ENCODE peak calls at places on chromosomes 1 and 21, in seven cellular contexts. Z is prostate gland; M is mesenteric fat pad; X is posterior cingulate gyrus; B is T-cell; O is activated naive CD4-positive, alpha-beta T cell; S is HS-5. F is an unnamed sample.

GRCh38 chr1:235079443-235079967 is 49.1 kb downstream of the TOMM20 start:
- DNase-seq in Z (peak; percentile 84), M (no peak), X (no peak), B (no peak), O (no peak), S (no peak), F (no peak)

GRCh38 chr1:76833151-76833550 is 34.1 kb upstream of the ST6GALNAC5 start:
- DNase-seq in Z (no peak), M (no peak), X (no peak), B (no peak), O (no peak), S (no peak), F (no peak)

GRCh38 chr1:239421810-239422209 is 35.4 kb downstream of the CHRM3 start:
- DNase-seq in Z (no peak), M (no peak), X (no peak), B (no peak), O (no peak), S (no peak), F (no peak)

GRCh38 chr1:162373541-162374375 is 2.9 kb downstream of the SPATA46 start:
- DNase-seq in Z (no peak), M (peak; percentile 81), X (no peak), B (no peak), O (no peak), S (peak; percentile 67), F (no peak)

GRCh38 chr1:94887603-94888171 is 39.2 kb downstream of the CNN3 start:
- DNase-seq in Z (no peak), M (no peak), X (no peak), B (no peak), O (no peak), S (no peak), F (no peak)

GRCh38 chr1:218983848-218984247 is 189.8 kb upstream of the LYPLAL1 start:
- DNase-seq in Z (no peak), M (no peak), X (no peak), B (no peak), O (no peak), S (no peak), F (no peak)

GRCh38 chr1:200962631-200963030 is 60.9 kb downstream of the KIF21B start:
- DNase-seq in Z (no peak), M (peak; percentile 39), X (no peak), B (no peak), O (no peak), S (no peak), F (no peak)

GRCh38 chr1:216247937-216248336 is 175.3 kb downstream of the USH2A start:
- DNase-seq in Z (no peak), M (no peak), X (no peak), B (no peak), O (no peak), S (no peak), F (no peak)

GRCh38 chr1:54571803-54572202 is 23.8 kb downstream of the ACOT11 start:
- DNase-seq in Z (no peak), M (no peak), X (no peak), B (no peak), O (no peak), S (no peak), F (no peak)

GRCh38 chr1:168373869-168374268 is 93.2 kb downstream of the TBX19 start:
- DNase-seq in Z (no peak), M (no peak), X (peak; percentile 52), B (no peak), O (no peak), S (no peak), F (no peak)

GRCh38 chr21:38774152-38774551 is 31.6 kb upstream of the ETS2 start:
- DNase-seq in Z (no peak), M (no peak), X (no peak), B (no peak), O (no peak), S (no peak), F (no peak)

GRCh38 chr1:6342031-6342430 is 51.5 kb downstream of the ACOT7 start:
- DNase-seq in Z (no peak), M (no peak), X (no peak), B (no peak), O (no peak), S (no peak), F (no peak)

GRCh38 chr21:27532081-27532480 is 565.2 kb upstream of the ADAMTS5 start:
- DNase-seq in Z (no peak), M (no peak), X (no peak), B (no peak), O (no peak), S (peak; percentile 61), F (no peak)

GRCh38 chr1:66478116-66478515 is 55.8 kb upstream of the SGIP1 start:
- DNase-seq in Z (no peak), M (no peak), X (no peak), B (no peak), O (no peak), S (no peak), F (no peak)

GRCh38 chr1:233010164-233010563 is 59.8 kb downstream of the NTPCR start:
- DNase-seq in Z (no peak), M (no peak), X (no peak), B (no peak), O (no peak), S (no peak), F (no peak)

GRCh38 chr1:149849947-149850360 is 49.4 kb upstream of the BOLA1 start:
- DNase-seq in Z (peak; percentile 3), M (no peak), X (no peak), B (no peak), O (no peak), S (no peak), F (no peak)

GRCh38 chr1:236608930-236609726 is 4.8 kb upstream of the HEATR1 start:
- DNase-seq in Z (no peak), M (no peak), X (no peak), B (no peak), O (no peak), S (peak; percentile 43), F (peak; percentile 75)

GRCh38 chr1:183884512-183884911 is 79.6 kb downstream of the RGL1 start:
- DNase-seq in Z (no peak), M (no peak), X (no peak), B (no peak), O (no peak), S (no peak), F (no peak)

GRCh38 chr21:45139473-45139872 is 65.1 kb downstream of the ADARB1 start:
- DNase-seq in Z (no peak), M (no peak), X (no peak), B (no peak), O (no peak), S (no peak), F (no peak)

GRCh38 chr1:145961425-145962156 is 2.8 kb downstream of the ANKRD34A start:
- DNase-seq in Z (no peak), M (peak; percentile 86), X (peak; percentile 55), B (peak; percentile 29), O (peak; percentile 29), S (no peak), F (no peak)

GRCh38 chr1:161119379-161120061 is 1.6 kb downstream of the NIT1 start:
- DNase-seq in Z (no peak), M (peak; percentile 28), X (no peak), B (peak; percentile 56), O (peak; percentile 15), S (no peak), F (no peak)

GRCh38 chr1:50929376-50929958 is 30.6 kb downstream of the FAF1 start:
- DNase-seq in Z (no peak), M (no peak), X (no peak), B (no peak), O (no peak), S (peak; percentile 11), F (no peak)

GRCh38 chr1:30652151-30652915 is 71.1 kb downstream of the MATN1 start:
- DNase-seq in Z (no peak), M (no peak), X (no peak), B (no peak), O (no peak), S (no peak), F (no peak)

GRCh38 chr1:36884029-36884701 is 150.2 kb downstream of the GRIK3 start:
- DNase-seq in Z (peak; percentile 1), M (peak; percentile 45), X (no peak), B (no peak), O (no peak), S (no peak), F (no peak)

GRCh38 chr1:1959840-1960479 is 40.9 kb upstream of the TMEM52 start:
- DNase-seq in Z (peak; percentile 81), M (no peak), X (peak; percentile 68), B (peak; percentile 50), O (peak; percentile 61), S (no peak), F (peak; percentile 80)

GRCh38 chr1:11740258-11741192 is 4.6 kb downstream of the AGTRAP start:
- DNase-seq in Z (no peak), M (no peak), X (no peak), B (no peak), O (no peak), S (no peak), F (no peak)

GRCh38 chr1:234512376-234512965 is 33.5 kb upstream of the TARBP1 start:
- DNase-seq in Z (no peak), M (no peak), X (no peak), B (no peak), O (no peak), S (no peak), F (no peak)

GRCh38 chr1:19892129-19892528 is 9.9 kb downstream of the OTUD3 start:
- DNase-seq in Z (no peak), M (no peak), X (no peak), B (no peak), O (no peak), S (no peak), F (no peak)

GRCh38 chr1:52294580-52294979 is 71.4 kb downstream of the CC2D1B start:
- DNase-seq in Z (no peak), M (no peak), X (no peak), B (no peak), O (no peak), S (no peak), F (no peak)

GRCh38 chr1:211647666-211648065 is 27.8 kb downstream of the NEK2 start:
- DNase-seq in Z (no peak), M (peak; percentile 77), X (no peak), B (no peak), O (no peak), S (no peak), F (no peak)

F was measured in H1.